ENCODE peak calls at places on chromosomes 6 and 20, in four cellular contexts. One of them, this sample, is unnamed.
A peak's percentile ranks its signal among the peaks of the same experiment; 100 is the strongest.

GRCh38 chr6:157867981-157868380 is 44.9 kb downstream of the SNX9 start:
- DNase-seq in tibial artery: no peak
- DNase-seq in neural progenitor cell: no peak
- DNase-seq in heart right ventricle: no peak
- DNase-seq in this sample: peak; percentile 37

GRCh38 chr6:34384305-34385153 is 7.9 kb downstream of the NUDT3 start:
- DNase-seq in tibial artery: no peak
- DNase-seq in neural progenitor cell: no peak
- DNase-seq in heart right ventricle: no peak
- DNase-seq in this sample: no peak

GRCh38 chr20:37364013-37364926 is 18.3 kb downstream of the SRC start:
- DNase-seq in tibial artery: peak; percentile 52
- DNase-seq in neural progenitor cell: no peak
- DNase-seq in heart right ventricle: no peak
- DNase-seq in this sample: no peak

GRCh38 chr20:51910202-51911050 is 108.1 kb upstream of the SALL4 start:
- DNase-seq in tibial artery: no peak
- DNase-seq in neural progenitor cell: peak; percentile 76
- DNase-seq in heart right ventricle: no peak
- DNase-seq in this sample: peak; percentile 42

GRCh38 chr20:48159156-48159971 is 374.1 kb upstream of the SULF2 start:
- DNase-seq in tibial artery: no peak
- DNase-seq in neural progenitor cell: no peak
- DNase-seq in heart right ventricle: no peak
- DNase-seq in this sample: no peak

GRCh38 chr6:101912266-101912665 is 518.8 kb downstream of the GRIK2 start:
- DNase-seq in tibial artery: no peak
- DNase-seq in neural progenitor cell: peak; percentile 46
- DNase-seq in heart right ventricle: no peak
- DNase-seq in this sample: no peak

GRCh38 chr6:168214586-168215104 is 104.9 kb downstream of the DACT2 start:
- DNase-seq in tibial artery: no peak
- DNase-seq in neural progenitor cell: no peak
- DNase-seq in heart right ventricle: no peak
- DNase-seq in this sample: no peak

GRCh38 chr6:42394881-42395620 is 56.7 kb downstream of the TRERF1 start:
- DNase-seq in tibial artery: peak; percentile 59
- DNase-seq in neural progenitor cell: no peak
- DNase-seq in heart right ventricle: no peak
- DNase-seq in this sample: no peak

GRCh38 chr20:39036851-39037250 is 74.7 kb downstream of the DHX35 start:
- DNase-seq in tibial artery: no peak
- DNase-seq in neural progenitor cell: no peak
- DNase-seq in heart right ventricle: no peak
- DNase-seq in this sample: no peak

GRCh38 chr20:23988561-23988960 is at the start of gene GGTLC1:
- DNase-seq in tibial artery: no peak
- DNase-seq in neural progenitor cell: no peak
- DNase-seq in heart right ventricle: no peak
- DNase-seq in this sample: no peak

GRCh38 chr6:126308367-126308766 is 31.5 kb upstream of the CENPW start:
- DNase-seq in tibial artery: no peak
- DNase-seq in neural progenitor cell: no peak
- DNase-seq in heart right ventricle: no peak
- DNase-seq in this sample: no peak

GRCh38 chr6:45637611-45638257 is 260.0 kb upstream of the SUPT3H start:
- DNase-seq in tibial artery: no peak
- DNase-seq in neural progenitor cell: no peak
- DNase-seq in heart right ventricle: no peak
- DNase-seq in this sample: peak; percentile 51

GRCh38 chr6:6801635-6802218 is 213.2 kb downstream of the LY86 start:
- DNase-seq in tibial artery: no peak
- DNase-seq in neural progenitor cell: no peak
- DNase-seq in heart right ventricle: no peak
- DNase-seq in this sample: no peak

GRCh38 chr6:166194885-166195860 is 27.5 kb upstream of the TBXT start:
- DNase-seq in tibial artery: no peak
- DNase-seq in neural progenitor cell: no peak
- DNase-seq in heart right ventricle: no peak
- DNase-seq in this sample: no peak

GRCh38 chr6:46490425-46491200 is 636 bp downstream of the RCAN2 start:
- DNase-seq in tibial artery: peak; percentile 71
- DNase-seq in neural progenitor cell: peak; percentile 87
- DNase-seq in heart right ventricle: peak; percentile 44
- DNase-seq in this sample: no peak

GRCh38 chr6:93418113-93418447 is 1.3 kb downstream of the EPHA7 start:
- DNase-seq in tibial artery: no peak
- DNase-seq in neural progenitor cell: no peak
- DNase-seq in heart right ventricle: no peak
- DNase-seq in this sample: no peak

GRCh38 chr6:111872521-111873177 is 603 bp downstream of the FYN start:
- DNase-seq in tibial artery: peak; percentile 69
- DNase-seq in neural progenitor cell: peak; percentile 77
- DNase-seq in heart right ventricle: peak; percentile 51
- DNase-seq in this sample: peak; percentile 45

GRCh38 chr6:9830808-9831207 is 584.1 kb downstream of the TFAP2A start:
- DNase-seq in tibial artery: no peak
- DNase-seq in neural progenitor cell: no peak
- DNase-seq in heart right ventricle: no peak
- DNase-seq in this sample: no peak

GRCh38 chr20:13778827-13779226 is 5.9 kb downstream of the ESF1 start:
- DNase-seq in tibial artery: no peak
- DNase-seq in neural progenitor cell: no peak
- DNase-seq in heart right ventricle: no peak
- DNase-seq in this sample: no peak

GRCh38 chr20:36231331-36231730 is 4.9 kb upstream of the AAR2 start:
- DNase-seq in tibial artery: no peak
- DNase-seq in neural progenitor cell: no peak
- DNase-seq in heart right ventricle: no peak
- DNase-seq in this sample: no peak

GRCh38 chr20:57650756-57651483 is 30.7 kb upstream of the ZBP1 start:
- DNase-seq in tibial artery: peak; percentile 63
- DNase-seq in neural progenitor cell: no peak
- DNase-seq in heart right ventricle: no peak
- DNase-seq in this sample: no peak

GRCh38 chr6:36519352-36519751 is 27.9 kb downstream of the STK38 start:
- DNase-seq in tibial artery: no peak
- DNase-seq in neural progenitor cell: no peak
- DNase-seq in heart right ventricle: no peak
- DNase-seq in this sample: no peak

GRCh38 chr20:62961310-62961783 is 8.8 kb downstream of the SLC17A9 start:
- DNase-seq in tibial artery: no peak
- DNase-seq in neural progenitor cell: peak; percentile 48
- DNase-seq in heart right ventricle: no peak
- DNase-seq in this sample: peak; percentile 38

GRCh38 chr20:51106011-51106410 is 83.1 kb upstream of the KCNG1 start:
- DNase-seq in tibial artery: no peak
- DNase-seq in neural progenitor cell: peak; percentile 32
- DNase-seq in heart right ventricle: no peak
- DNase-seq in this sample: peak; percentile 83

GRCh38 chr6:11815231-11815630 is 36.6 kb upstream of the ADTRP start:
- DNase-seq in tibial artery: no peak
- DNase-seq in neural progenitor cell: no peak
- DNase-seq in heart right ventricle: no peak
- DNase-seq in this sample: peak; percentile 43

GRCh38 chr6:35218021-35218420 is 4.3 kb downstream of the SCUBE3 start:
- DNase-seq in tibial artery: no peak
- DNase-seq in neural progenitor cell: no peak
- DNase-seq in heart right ventricle: no peak
- DNase-seq in this sample: peak; percentile 54

GRCh38 chr6:146860583-146860982 is 261.8 kb downstream of the ADGB start:
- DNase-seq in tibial artery: no peak
- DNase-seq in neural progenitor cell: no peak
- DNase-seq in heart right ventricle: no peak
- DNase-seq in this sample: no peak

GRCh38 chr6:28738396-28738765 is 185.4 kb downstream of the TRIM27 start:
- DNase-seq in tibial artery: no peak
- DNase-seq in neural progenitor cell: peak; percentile 27
- DNase-seq in heart right ventricle: no peak
- DNase-seq in this sample: no peak

GRCh38 chr6:134956676-134957075 is 6.8 kb upstream of the ALDH8A1 start:
- DNase-seq in tibial artery: no peak
- DNase-seq in neural progenitor cell: no peak
- DNase-seq in heart right ventricle: no peak
- DNase-seq in this sample: no peak

GRCh38 chr6:40907198-40907701 is 131.8 kb downstream of the UNC5CL start:
- DNase-seq in tibial artery: no peak
- DNase-seq in neural progenitor cell: no peak
- DNase-seq in heart right ventricle: peak; percentile 33
- DNase-seq in this sample: no peak

DNA sequence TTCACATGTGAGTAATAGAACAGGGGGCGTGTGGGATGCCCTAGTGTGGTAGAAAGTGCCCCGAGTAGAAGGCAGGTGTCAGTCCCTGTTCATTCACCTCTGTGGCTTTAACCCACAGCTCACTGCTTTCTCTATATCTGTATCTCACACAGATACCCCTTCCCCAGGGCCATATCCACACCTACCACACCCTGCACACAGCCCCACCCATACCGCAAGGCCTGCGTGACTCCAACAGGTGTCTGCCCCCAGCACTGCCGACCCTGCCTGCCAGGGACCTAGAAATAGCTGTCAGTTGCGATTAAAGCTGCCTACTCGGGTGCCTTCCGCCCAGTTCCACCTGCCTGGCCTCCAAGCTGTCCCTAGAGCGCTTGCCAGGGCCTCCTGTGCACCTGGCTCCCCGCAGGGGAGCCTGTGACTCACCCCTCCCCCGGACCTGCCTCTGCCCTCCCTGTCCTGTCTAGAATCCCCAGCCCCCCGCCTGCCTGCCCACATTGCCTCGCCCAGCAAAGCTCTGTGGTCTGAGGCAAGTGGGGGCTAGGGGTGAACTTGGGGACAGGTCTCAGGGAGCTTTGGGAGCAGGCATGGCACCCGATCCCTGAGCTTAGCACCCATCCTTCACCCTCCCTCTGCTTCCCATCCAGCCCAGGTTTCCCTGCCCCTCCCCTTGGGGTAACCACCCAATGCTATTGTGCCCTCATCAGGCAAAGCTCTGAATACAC is 38.3 kb upstream of the ID1 start:
- DNase-seq in tibial artery: no peak
- DNase-seq in neural progenitor cell: no peak
- DNase-seq in heart right ventricle: no peak
- DNase-seq in this sample: no peak
- TF ChIP-seq CTCF in tibial artery: no peak
- TF ChIP-seq CTCF in neural progenitor cell: no peak
- TF ChIP-seq CTCF in heart right ventricle: no peak
- TF ChIP-seq CTCF in this sample: no peak

GRCh38 chr6:137926207-137926731 is 59.2 kb downstream of the TNFAIP3 start:
- DNase-seq in tibial artery: no peak
- DNase-seq in neural progenitor cell: peak; percentile 64
- DNase-seq in heart right ventricle: no peak
- DNase-seq in this sample: peak; percentile 73

GRCh38 chr6:137926985-137927384 is 59.9 kb downstream of the TNFAIP3 start:
- DNase-seq in tibial artery: no peak
- DNase-seq in neural progenitor cell: no peak
- DNase-seq in heart right ventricle: no peak
- DNase-seq in this sample: no peak

GRCh38 chr6:137925299-137925698 is 58.2 kb downstream of the TNFAIP3 start:
- DNase-seq in tibial artery: no peak
- DNase-seq in neural progenitor cell: no peak
- DNase-seq in heart right ventricle: no peak
- DNase-seq in this sample: no peak

GRCh38 chr6:137921823-137922222 is 54.8 kb downstream of the TNFAIP3 start:
- DNase-seq in tibial artery: no peak
- DNase-seq in neural progenitor cell: no peak
- DNase-seq in heart right ventricle: no peak
- DNase-seq in this sample: peak; percentile 27

DNA sequence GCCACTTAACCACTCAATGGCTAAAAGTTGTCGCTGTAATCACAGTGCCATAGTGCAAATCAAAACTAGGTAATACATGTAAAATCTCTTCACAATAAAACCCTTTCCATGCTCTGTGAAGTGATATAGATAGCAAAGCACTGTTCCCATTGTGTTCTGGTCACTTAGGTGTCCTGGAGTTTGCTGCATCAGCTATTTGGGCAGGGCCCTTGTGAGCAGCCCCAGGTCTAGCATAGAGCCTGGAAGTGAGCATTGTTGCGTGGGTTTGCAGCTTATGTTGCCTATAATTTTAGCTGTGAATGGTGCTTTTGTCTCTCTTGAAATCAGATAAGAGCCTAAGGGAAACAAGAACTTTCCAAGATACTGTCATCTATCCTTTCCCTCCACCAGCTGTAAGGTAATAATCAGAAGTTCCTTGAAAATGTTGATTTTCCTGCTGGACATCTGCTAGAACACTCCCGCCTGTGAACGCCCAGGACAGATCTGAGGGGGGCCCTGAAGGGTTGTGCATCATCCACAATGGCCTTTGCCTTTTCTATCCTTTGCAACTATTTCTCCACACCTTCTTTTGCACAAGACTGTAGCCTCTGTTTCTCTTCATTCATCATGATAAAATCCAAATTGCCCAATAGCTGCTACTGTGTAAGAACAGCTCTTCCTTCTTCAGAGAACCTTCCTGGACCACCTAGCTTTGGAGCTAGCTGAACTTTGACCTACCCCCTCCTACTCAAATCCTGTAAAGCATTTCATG is 57.0 kb downstream of the TNFAIP3 start:
- DNase-seq in tibial artery: no peak
- DNase-seq in neural progenitor cell: no peak
- DNase-seq in heart right ventricle: no peak
- DNase-seq in this sample: peak; percentile 34
- H3K4me3 ChIP-seq in tibial artery: no peak overlapping the region
- H3K4me3 ChIP-seq in neural progenitor cell: no peak overlapping the region
- H3K4me3 ChIP-seq in heart right ventricle: no peak overlapping the region
- H3K4me3 ChIP-seq in this sample: no peak overlapping the region

GRCh38 chr20:44785768-44786167 is 24.6 kb downstream of the RIMS4 start:
- DNase-seq in tibial artery: no peak
- DNase-seq in neural progenitor cell: peak; percentile 58
- DNase-seq in heart right ventricle: no peak
- DNase-seq in this sample: no peak
- TF ChIP-seq CTCF in tibial artery: peak; percentile 7
- TF ChIP-seq CTCF in neural progenitor cell: peak; percentile 43
- TF ChIP-seq CTCF in heart right ventricle: peak; percentile 30
- TF ChIP-seq CTCF in this sample: no peak

DNA sequence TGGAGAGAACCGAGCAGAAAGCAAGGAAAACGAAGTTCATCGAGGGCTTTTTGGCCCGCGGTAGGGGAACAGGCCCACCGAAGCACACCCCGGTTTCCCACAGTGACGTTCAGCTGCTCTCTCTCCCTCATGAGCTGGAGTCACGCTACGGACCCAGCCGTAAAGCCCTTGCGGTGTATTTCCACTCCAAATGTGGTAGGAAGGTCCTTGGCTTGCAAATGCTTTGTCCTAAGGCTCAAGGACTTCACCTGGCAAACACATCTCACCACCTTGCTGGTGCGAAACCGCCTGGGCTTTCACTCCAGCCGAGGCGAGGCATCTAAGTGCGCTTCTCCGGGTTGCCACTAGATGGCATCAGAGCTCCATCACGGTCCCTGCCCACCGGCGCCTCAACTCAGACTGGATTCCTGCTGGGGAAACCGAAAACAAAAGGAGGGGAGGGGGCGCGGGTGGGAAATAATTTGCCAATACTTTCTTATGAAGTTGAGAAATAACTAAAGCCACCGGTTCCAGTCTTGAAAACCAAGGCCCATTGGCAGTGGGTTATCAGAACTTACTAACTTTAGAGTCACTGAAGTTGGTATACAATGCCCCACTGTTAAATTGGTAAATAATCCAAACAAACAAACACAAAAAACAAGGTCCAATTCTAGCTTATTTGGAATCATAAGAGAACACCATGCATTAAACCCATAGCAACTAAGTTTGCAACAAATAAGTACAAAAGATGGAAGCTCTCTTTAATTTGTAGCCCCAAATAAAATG is 13.4 kb upstream of the FOXC1 start:
- DNase-seq in tibial artery: peak; percentile 80
- DNase-seq in neural progenitor cell: peak; percentile 80
- DNase-seq in heart right ventricle: peak; percentile 58
- DNase-seq in this sample: peak; percentile 65
- H3K4me3 ChIP-seq in tibial artery: peak overlapping the region; percentile 20
- H3K4me3 ChIP-seq in neural progenitor cell: no peak overlapping the region
- H3K4me3 ChIP-seq in heart right ventricle: no peak overlapping the region
- H3K4me3 ChIP-seq in this sample: peak overlapping the region; percentile 38